ENCODE peak calls at places on chromosomes 2 and 18, in five cellular contexts. One of them, this sample, is unnamed.

GRCh38 chr2:8500124-8501054 is 181.5 kb upstream of the ID2 start:
- DNase-seq in SK-MEL-5: no peak
- DNase-seq in body of pancreas: peak
- DNase-seq in cardiac fibroblast: peak
- DNase-seq in CD4-positive, alpha-beta memory T cell: no peak
- DNase-seq in this sample: no peak

GRCh38 chr2:181573140-181573736 is 83.7 kb downstream of the CERKL start:
- DNase-seq in SK-MEL-5: peak
- DNase-seq in body of pancreas: no peak
- DNase-seq in cardiac fibroblast: peak
- DNase-seq in CD4-positive, alpha-beta memory T cell: no peak
- DNase-seq in this sample: peak

GRCh38 chr2:23513245-23513880 is 128.4 kb downstream of the KLHL29 start:
- DNase-seq in SK-MEL-5: no peak
- DNase-seq in body of pancreas: no peak
- DNase-seq in cardiac fibroblast: no peak
- DNase-seq in CD4-positive, alpha-beta memory T cell: no peak
- DNase-seq in this sample: no peak

GRCh38 chr18:4352746-4353522 is 102.2 kb downstream of the DLGAP1 start:
- DNase-seq in SK-MEL-5: peak
- DNase-seq in body of pancreas: no peak
- DNase-seq in cardiac fibroblast: no peak
- DNase-seq in CD4-positive, alpha-beta memory T cell: no peak
- DNase-seq in this sample: peak

GRCh38 chr2:191625016-191625415 is 52.9 kb upstream of the NABP1 start:
- DNase-seq in SK-MEL-5: no peak
- DNase-seq in body of pancreas: no peak
- DNase-seq in cardiac fibroblast: peak
- DNase-seq in CD4-positive, alpha-beta memory T cell: peak
- DNase-seq in this sample: no peak

GRCh38 chr2:28895189-28895893 is 874 bp downstream of the WDR43 start:
- DNase-seq in SK-MEL-5: peak
- DNase-seq in body of pancreas: no peak
- DNase-seq in cardiac fibroblast: peak
- DNase-seq in CD4-positive, alpha-beta memory T cell: peak
- DNase-seq in this sample: peak

GRCh38 chr18:26474542-26474941 is 73.8 kb downstream of the KCTD1 start:
- DNase-seq in SK-MEL-5: no peak
- DNase-seq in body of pancreas: no peak
- DNase-seq in cardiac fibroblast: no peak
- DNase-seq in CD4-positive, alpha-beta memory T cell: no peak
- DNase-seq in this sample: no peak

GRCh38 chr18:62954341-62954740 is 239.0 kb downstream of the PHLPP1 start:
- DNase-seq in SK-MEL-5: no peak
- DNase-seq in body of pancreas: no peak
- DNase-seq in cardiac fibroblast: no peak
- DNase-seq in CD4-positive, alpha-beta memory T cell: no peak
- DNase-seq in this sample: no peak

GRCh38 chr2:170816499-170817246 is at the start of gene GAD1:
- DNase-seq in SK-MEL-5: peak
- DNase-seq in body of pancreas: peak
- DNase-seq in cardiac fibroblast: peak
- DNase-seq in CD4-positive, alpha-beta memory T cell: peak
- DNase-seq in this sample: peak

GRCh38 chr2:189362283-189362682 is 79.0 kb upstream of the WDR75 start:
- DNase-seq in SK-MEL-5: no peak
- DNase-seq in body of pancreas: no peak
- DNase-seq in cardiac fibroblast: no peak
- DNase-seq in CD4-positive, alpha-beta memory T cell: no peak
- DNase-seq in this sample: no peak

GRCh38 chr2:114797540-114797939 is 355.1 kb downstream of the DPP10 start:
- DNase-seq in SK-MEL-5: no peak
- DNase-seq in body of pancreas: no peak
- DNase-seq in cardiac fibroblast: no peak
- DNase-seq in CD4-positive, alpha-beta memory T cell: no peak
- DNase-seq in this sample: no peak

GRCh38 chr2:233459426-233459825 is 105.1 kb downstream of the DGKD start:
- DNase-seq in SK-MEL-5: no peak
- DNase-seq in body of pancreas: no peak
- DNase-seq in cardiac fibroblast: no peak
- DNase-seq in CD4-positive, alpha-beta memory T cell: no peak
- DNase-seq in this sample: no peak

GRCh38 chr2:26575836-26576564 is 65.2 kb downstream of the CIB4 start:
- DNase-seq in SK-MEL-5: no peak
- DNase-seq in body of pancreas: no peak
- DNase-seq in cardiac fibroblast: no peak
- DNase-seq in CD4-positive, alpha-beta memory T cell: no peak
- DNase-seq in this sample: no peak

This sample was measured in neural progenitor cell.